ENCODE peak calls at places on chromosomes 4 and X, in four cellular contexts. One of them, this sample, is unnamed. For H3K36me3 and H3K9me3, the result is how much of the 10 kb centered on the place peaks cover.

GRCh38 chrX:129637217-129638109 is 17.3 kb downstream of the APLN start:
- DNase-seq in RWPE2: no peak
- DNase-seq in CD8-positive, alpha-beta T cell: peak
- DNase-seq in thoracic aorta: no peak
- DNase-seq in this sample: peak

GRCh38 chrX:119539872-119540271 is 25.3 kb downstream of the STEEP1 start:
- DNase-seq in CD8-positive, alpha-beta T cell: no peak
- DNase-seq in thoracic aorta: no peak
- DNase-seq in RWPE2: no peak
- DNase-seq in this sample: peak

GRCh38 chr4:15757084-15757483 is 21.0 kb upstream of the CD38 start:
- DNase-seq in thoracic aorta: no peak
- DNase-seq in RWPE2: no peak
- DNase-seq in CD8-positive, alpha-beta T cell: no peak
- DNase-seq in this sample: no peak

GRCh38 chrX:72461766-72462165 is 110.9 kb downstream of the HDAC8 start:
- DNase-seq in thoracic aorta: no peak
- DNase-seq in RWPE2: no peak
- DNase-seq in CD8-positive, alpha-beta T cell: no peak
- DNase-seq in this sample: no peak

GRCh38 chr4:112633477-112634235 is 3.1 kb downstream of the ZGRF1 start:
- DNase-seq in RWPE2: no peak
- DNase-seq in thoracic aorta: no peak
- DNase-seq in CD8-positive, alpha-beta T cell: no peak
- DNase-seq in this sample: no peak

GRCh38 chrX:20521245-20521644 is 254.5 kb upstream of the RPS6KA3 start:
- DNase-seq in CD8-positive, alpha-beta T cell: no peak
- DNase-seq in thoracic aorta: no peak
- DNase-seq in RWPE2: no peak
- DNase-seq in this sample: no peak

GRCh38 chr4:84938316-84938715 is 28.2 kb downstream of the WDFY3 start:
- DNase-seq in thoracic aorta: peak
- DNase-seq in RWPE2: no peak
- DNase-seq in CD8-positive, alpha-beta T cell: no peak
- DNase-seq in this sample: no peak

GRCh38 chr4:46016306-46016705 is 107.5 kb downstream of the GABRG1 start:
- DNase-seq in RWPE2: no peak
- DNase-seq in CD8-positive, alpha-beta T cell: no peak
- DNase-seq in thoracic aorta: no peak
- DNase-seq in this sample: no peak

GRCh38 chr4:180598281-180598680 is 1644.9 kb upstream of the TENM3 start:
- DNase-seq in RWPE2: no peak
- DNase-seq in thoracic aorta: no peak
- DNase-seq in CD8-positive, alpha-beta T cell: no peak
- DNase-seq in this sample: no peak

DNA sequence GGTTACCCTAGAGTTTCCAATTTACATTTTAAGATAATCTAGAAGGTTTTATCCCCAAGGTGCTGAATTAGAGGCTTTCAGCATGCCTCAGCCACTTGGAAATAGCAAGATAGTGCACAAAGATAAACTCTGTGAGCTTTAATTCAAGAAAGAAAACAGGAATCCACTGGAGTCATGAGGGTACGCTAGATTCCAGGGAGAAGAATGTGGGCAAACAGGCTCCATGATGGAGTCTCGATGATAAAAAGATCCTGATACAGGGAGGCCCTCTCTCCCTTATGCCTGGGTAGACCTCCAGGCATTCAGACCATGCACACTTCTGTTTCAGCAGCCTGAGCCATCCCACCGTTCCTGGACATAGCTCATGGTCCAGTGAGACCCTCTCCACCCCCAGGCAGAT is 344.6 kb upstream of the LCORL start:
- DNase-seq in CD8-positive, alpha-beta T cell: no peak
- DNase-seq in RWPE2: no peak
- DNase-seq in thoracic aorta: no peak
- DNase-seq in this sample: no peak
- H3K36me3 ChIP-seq in CD8-positive, alpha-beta T cell: under half
- H3K36me3 ChIP-seq in RWPE2: under half
- H3K36me3 ChIP-seq in thoracic aorta: under half
- H3K36me3 ChIP-seq in this sample: under half

GRCh38 chr4:103091601-103092223 is 7.9 kb downstream of the BDH2 start:
- DNase-seq in RWPE2: no peak
- DNase-seq in CD8-positive, alpha-beta T cell: peak
- DNase-seq in thoracic aorta: no peak
- DNase-seq in this sample: peak
- H3K4me3 ChIP-seq in RWPE2: no peak
- H3K4me3 ChIP-seq in CD8-positive, alpha-beta T cell: no peak
- H3K4me3 ChIP-seq in thoracic aorta: no peak
- H3K4me3 ChIP-seq in this sample: no peak

GRCh38 chr4:14583331-14583730 is 418.9 kb upstream of the CPEB2 start:
- DNase-seq in CD8-positive, alpha-beta T cell: no peak
- DNase-seq in thoracic aorta: no peak
- DNase-seq in RWPE2: no peak
- DNase-seq in this sample: no peak
- H3K9me3 ChIP-seq in CD8-positive, alpha-beta T cell: under half
- H3K9me3 ChIP-seq in thoracic aorta: under half
- H3K9me3 ChIP-seq in RWPE2: under half
- H3K9me3 ChIP-seq in this sample: under half

DNA sequence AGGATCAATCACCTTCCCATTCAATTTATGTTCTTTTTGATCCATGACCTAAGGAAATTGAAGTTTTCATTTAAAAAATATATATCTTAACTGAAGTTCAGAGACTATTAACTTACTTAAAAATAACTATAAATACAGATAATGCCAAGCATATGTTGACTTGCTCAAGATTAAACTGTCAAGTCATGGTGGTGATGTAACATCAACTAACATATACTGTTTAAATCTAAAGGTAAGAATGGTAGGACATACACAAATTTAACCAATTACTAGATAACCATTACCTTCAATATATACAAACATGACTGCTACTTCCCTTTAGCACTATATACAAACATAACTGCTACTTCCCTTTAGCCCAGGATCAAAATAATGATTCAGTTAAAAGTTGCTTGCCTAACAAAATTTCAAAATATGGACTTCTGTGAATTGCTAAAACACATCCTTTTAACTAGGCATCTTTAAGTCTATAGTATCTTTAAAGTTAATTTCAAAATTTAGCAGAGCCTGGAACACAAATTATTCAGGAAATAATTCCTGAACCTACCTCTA is 14.9 kb downstream of the HNRNPD start:
- DNase-seq in RWPE2: no peak
- DNase-seq in thoracic aorta: no peak
- DNase-seq in CD8-positive, alpha-beta T cell: no peak
- DNase-seq in this sample: no peak
- H3K36me3 ChIP-seq in RWPE2: half or more
- H3K36me3 ChIP-seq in thoracic aorta: under half
- H3K36me3 ChIP-seq in CD8-positive, alpha-beta T cell: under half
- H3K36me3 ChIP-seq in this sample: half or more

This sample was measured in endodermal cell.